ENCODE peak calls at places on chromosomes 6 and 20, in six cellular contexts. R is spleen, J is HepG2, I is lower leg skin, S is breast epithelium, U is A549. E is an unnamed sample.

GRCh38 chr20:54103067-54103761 is 32.8 kb upstream of the BCAS1 start:
- DNase-seq in I (peak), J (peak), U (no peak), S (no peak), R (peak), E (peak)

GRCh38 chr6:42007753-42008528 is 42.4 kb upstream of the TAF8 start:
- DNase-seq in J (no peak), U (no peak), R (peak), I (no peak), S (no peak), E (no peak)

GRCh38 chr20:50690979-50691584 is at the start of gene RIPOR3:
- DNase-seq in J (no peak), R (no peak), I (peak), U (no peak), S (no peak), E (no peak)

GRCh38 chr6:91653954-91654843 is 1067.3 kb upstream of the MAP3K7 start:
- DNase-seq in I (no peak), U (no peak), S (no peak), R (no peak), J (no peak), E (no peak)

GRCh38 chr20:20711413-20711812 is 1.0 kb downstream of the RALGAPA2 start:
- DNase-seq in I (no peak), U (no peak), R (peak), J (no peak), S (no peak), E (no peak)

GRCh38 chr20:52438326-52438963 is 246.9 kb upstream of the ZFP64 start:
- DNase-seq in S (no peak), I (no peak), J (no peak), U (no peak), R (no peak), E (no peak)

GRCh38 chr20:57505991-57506390 is 18.9 kb downstream of the CTCFL start:
- DNase-seq in R (no peak), S (no peak), I (no peak), J (no peak), U (no peak), E (no peak)

GRCh38 chr6:20001286-20001685 is 164.1 kb downstream of the ID4 start:
- DNase-seq in R (no peak), U (no peak), I (no peak), J (no peak), S (no peak), E (no peak)

GRCh38 chr6:124961784-124962611 is at the start of gene RNF217:
- DNase-seq in U (peak), I (peak), S (peak), J (no peak), R (peak), E (peak)
- TF ChIP-seq POLR2A in U (peak), I (no peak), S (no peak), J (no peak), R (no peak), E (peak)

GRCh38 chr20:17958326-17959256 is 10.0 kb downstream of the SNX5 start:
- DNase-seq in I (no peak), J (peak), U (no peak), S (no peak), R (no peak), E (no peak)
- TF ChIP-seq POLR2A in I (no peak), J (peak), U (no peak), S (no peak), R (no peak), E (no peak)

DNA sequence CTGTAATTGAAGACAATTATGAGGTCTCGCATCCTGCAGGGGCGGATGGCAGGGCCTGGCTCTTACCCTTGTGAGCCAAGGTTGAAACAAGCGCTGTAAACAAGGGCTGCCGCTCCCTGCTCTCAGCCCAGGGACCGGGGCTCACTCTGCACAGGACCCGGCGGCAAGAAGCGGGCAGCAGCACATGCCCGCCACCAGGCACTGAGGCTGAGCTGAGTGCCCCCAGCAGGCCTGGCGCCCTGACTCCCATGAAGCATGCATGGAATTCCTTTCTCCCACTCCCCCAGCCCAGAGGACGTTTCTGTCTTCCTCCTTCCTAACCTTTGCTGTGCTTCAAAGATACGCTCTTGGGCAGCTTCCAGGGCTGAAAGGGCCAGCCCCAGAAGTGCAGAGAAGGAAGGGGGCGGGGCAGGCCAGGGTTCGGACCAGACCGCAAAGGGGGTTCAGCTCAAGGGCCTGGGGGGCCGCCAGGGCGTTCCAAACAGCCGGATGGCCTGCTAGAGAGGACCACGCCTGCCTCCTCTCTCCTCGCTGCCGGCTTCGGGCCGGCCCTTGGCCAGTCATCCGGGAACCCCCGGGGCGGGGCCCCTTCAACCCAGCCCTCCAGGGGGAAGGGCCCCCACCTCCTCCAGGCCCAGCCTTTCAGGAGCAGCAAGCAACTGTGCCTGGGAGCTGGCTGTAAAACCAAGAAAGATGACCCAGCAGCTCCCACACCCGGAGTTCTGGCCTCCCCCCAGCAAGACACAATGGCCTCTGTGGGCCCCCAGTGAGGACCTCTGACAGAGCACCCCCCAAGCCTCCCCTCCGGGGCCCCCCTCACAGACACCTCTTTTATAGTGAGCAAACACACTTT is 109.9 kb downstream of the NOL4L start:
- DNase-seq in I (peak), U (peak), S (peak), J (peak), R (peak), E (peak)
- TF ChIP-seq POLR2A in I (no peak), U (peak), S (no peak), J (peak), R (no peak), E (peak)

GRCh38 chr20:18988701-18989100 is 175.1 kb downstream of the SCP2D1 start:
- DNase-seq in R (no peak), J (no peak), S (no peak), I (no peak), U (no peak), E (no peak)
- TF ChIP-seq POLR2A in R (no peak), J (no peak), S (no peak), I (no peak), U (no peak), E (no peak)

DNA sequence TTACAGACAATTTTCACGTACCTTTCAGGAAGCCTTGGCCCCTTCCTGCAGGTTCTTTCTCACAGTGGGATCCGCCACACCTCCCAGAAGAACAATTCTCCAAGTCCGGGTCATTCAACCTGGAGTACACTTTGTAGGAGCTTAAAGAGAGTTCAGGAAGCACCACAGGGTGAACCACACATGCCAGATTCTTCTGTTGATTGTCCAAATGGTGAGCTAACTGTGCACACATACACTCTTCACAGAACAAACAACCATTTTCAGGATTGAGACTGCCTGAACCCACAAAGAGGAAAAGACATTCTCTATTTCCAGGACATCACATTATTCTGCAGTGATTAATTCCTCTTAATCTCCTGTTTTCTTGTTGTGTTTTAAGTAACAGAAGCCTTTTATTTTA is 51.0 kb downstream of the SCGN start:
- DNase-seq in R (no peak), U (no peak), S (no peak), J (peak), I (no peak), E (no peak)
- TF ChIP-seq POLR2A in R (no peak), U (no peak), S (no peak), J (no peak), I (no peak), E (no peak)

GRCh38 chr20:31602779-31603441 is 2.2 kb upstream of the ID1 start:
- DNase-seq in R (no peak), J (peak), U (peak), S (no peak), I (no peak), E (no peak)

GRCh38 chr20:31605031-31605901 is at the start of gene ID1:
- DNase-seq in U (peak), I (peak), R (peak), J (peak), S (peak), E (peak)

GRCh38 chr20:31602430-31602778 is 2.7 kb upstream of the ID1 start:
- DNase-seq in S (no peak), I (no peak), R (no peak), J (no peak), U (no peak), E (no peak)

GRCh38 chr20:31604567-31605030 is 490 bp upstream of the ID1 start:
- DNase-seq in I (no peak), S (no peak), R (no peak), U (no peak), J (peak), E (no peak)

GRCh38 chr20:31603822-31604566 is 1.1 kb upstream of the ID1 start:
- DNase-seq in I (peak), S (peak), J (peak), R (peak), U (peak), E (peak)
- TF ChIP-seq POLR2A in I (no peak), S (no peak), J (peak), R (no peak), U (peak), E (peak)

GRCh38 chr6:142714956-142715355 is 230.0 kb downstream of the HIVEP2 start:
- DNase-seq in S (no peak), I (no peak), R (no peak), J (no peak), U (no peak), E (no peak)
- TF ChIP-seq POLR2A in S (no peak), I (no peak), R (no peak), J (no peak), U (no peak), E (no peak)

DNA sequence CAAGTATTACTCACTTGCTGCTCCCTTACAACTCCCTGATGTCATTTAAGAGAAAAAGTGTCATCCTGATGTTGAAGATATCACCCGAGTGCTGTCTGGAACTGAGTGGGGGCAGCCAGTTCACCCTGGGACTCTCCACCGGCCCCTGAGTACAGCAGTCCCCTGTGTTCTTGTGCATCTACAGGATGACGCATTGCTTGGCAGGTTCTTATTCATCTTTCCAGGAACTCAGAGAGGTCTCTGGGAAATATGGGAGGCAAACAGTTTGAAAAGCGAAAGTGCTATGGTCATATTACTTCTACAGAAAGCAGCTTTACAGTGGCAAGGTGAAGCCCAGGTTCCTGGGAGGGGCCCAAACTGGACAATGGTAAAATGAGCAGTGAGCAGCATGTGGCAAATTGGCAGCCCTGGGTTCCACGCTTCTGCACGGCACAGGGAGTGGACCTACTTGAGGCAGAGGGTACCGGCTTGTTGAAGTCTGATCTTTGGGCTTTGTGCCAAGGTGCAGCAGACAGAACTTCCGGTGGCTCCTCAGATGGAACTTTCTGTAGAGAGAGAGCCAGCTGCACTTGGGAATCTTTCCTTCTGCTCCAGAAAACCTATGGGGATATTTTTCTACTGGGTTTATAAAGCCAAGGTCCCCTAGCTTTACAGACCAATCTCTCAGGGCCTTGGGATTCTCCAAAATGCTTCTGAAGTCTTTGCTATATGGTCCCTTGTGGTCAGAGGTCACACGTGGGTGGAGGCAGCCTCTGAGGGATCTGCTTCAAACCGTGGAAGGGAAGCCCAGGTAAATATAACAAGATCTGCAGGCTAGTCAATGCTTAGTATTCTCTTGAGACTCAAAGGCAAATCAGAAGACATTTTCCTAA is 128.3 kb downstream of the MAP3K7 start:
- DNase-seq in S (no peak), J (no peak), U (no peak), I (no peak), R (no peak), E (no peak)
- TF ChIP-seq POLR2A in S (no peak), J (no peak), U (no peak), I (no peak), R (no peak), E (no peak)

GRCh38 chr20:45938727-45939438 is 4.4 kb downstream of the PCIF1 start:
- DNase-seq in J (no peak), S (no peak), U (no peak), I (no peak), R (no peak), E (no peak)
- TF ChIP-seq POLR2A in J (no peak), S (no peak), U (no peak), I (no peak), R (no peak), E (no peak)

DNA sequence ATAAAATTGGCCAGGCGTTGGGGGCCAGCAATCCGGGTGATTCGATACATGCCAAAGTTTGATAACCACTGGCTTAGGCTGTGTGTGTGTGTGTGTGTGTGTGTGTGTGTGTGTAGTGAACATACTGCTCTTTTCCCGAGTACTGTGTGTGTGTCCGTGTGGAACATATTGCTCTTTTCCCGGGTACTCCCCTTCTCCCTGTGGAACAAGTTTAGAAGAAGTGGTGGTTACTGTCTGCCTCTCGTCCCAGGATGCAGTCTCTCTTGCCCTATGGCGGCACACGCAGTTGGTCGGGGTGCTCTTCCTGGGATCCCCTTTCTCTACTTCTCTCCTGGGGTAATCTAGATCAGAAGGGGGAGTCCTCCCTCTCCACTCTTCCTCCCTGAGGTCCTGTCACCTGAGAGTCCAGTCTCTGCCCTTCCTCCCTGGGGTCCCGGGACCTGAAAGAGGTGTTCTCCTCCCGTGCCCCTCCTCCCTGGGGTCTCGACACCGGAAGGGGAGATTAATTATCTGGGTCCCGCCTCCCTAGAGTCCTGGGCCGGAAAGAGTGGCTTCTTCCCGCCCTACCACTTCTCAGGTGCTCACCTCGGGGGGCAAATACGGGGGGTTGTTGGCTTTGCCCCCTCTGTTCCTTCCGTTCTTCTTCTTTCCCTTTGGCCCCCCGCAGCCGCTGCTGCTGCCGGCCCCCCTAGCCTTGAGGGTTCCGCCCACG is 516 bp downstream of the GTPBP2 start:
- DNase-seq in J (peak), U (peak), S (peak), I (peak), R (no peak), E (peak)
- TF ChIP-seq POLR2A in J (peak), U (no peak), S (no peak), I (no peak), R (no peak), E (no peak)

E was measured in H54.